ENCODE peak calls at places on chromosomes 4 and X, in five cellular contexts. One of them, this sample, is unnamed. For H3K27me3, the result is how much of the 10 kb centered on the place peaks cover.

GRCh38 chr4:118994030-118994429 is 105.4 kb downstream of the SYNPO2 start:
- DNase-seq in mesenchymal stem cell: peak
- DNase-seq in lower lobe of right lung: no peak
- DNase-seq in SJSA1: no peak
- DNase-seq in MM.1S: no peak
- DNase-seq in this sample: peak

GRCh38 chr4:98027827-98028226 is 115.4 kb downstream of the STPG2 start:
- DNase-seq in mesenchymal stem cell: no peak
- DNase-seq in lower lobe of right lung: no peak
- DNase-seq in SJSA1: no peak
- DNase-seq in MM.1S: no peak
- DNase-seq in this sample: no peak

GRCh38 chr4:78747328-78747946 is 28.7 kb upstream of the BMP2K start:
- DNase-seq in mesenchymal stem cell: no peak
- DNase-seq in lower lobe of right lung: no peak
- DNase-seq in SJSA1: no peak
- DNase-seq in MM.1S: no peak
- DNase-seq in this sample: peak

GRCh38 chr4:86283341-86283740 is 76.5 kb downstream of the MAPK10 start:
- DNase-seq in mesenchymal stem cell: no peak
- DNase-seq in lower lobe of right lung: no peak
- DNase-seq in SJSA1: no peak
- DNase-seq in MM.1S: no peak
- DNase-seq in this sample: no peak

GRCh38 chr4:74654230-74654681 is 140.1 kb downstream of the BTC start:
- DNase-seq in mesenchymal stem cell: no peak
- DNase-seq in lower lobe of right lung: no peak
- DNase-seq in SJSA1: no peak
- DNase-seq in MM.1S: no peak
- DNase-seq in this sample: no peak

GRCh38 chr4:132859929-132860328 is 289.2 kb upstream of the PCDH10 start:
- DNase-seq in mesenchymal stem cell: no peak
- DNase-seq in lower lobe of right lung: no peak
- DNase-seq in SJSA1: no peak
- DNase-seq in MM.1S: no peak
- DNase-seq in this sample: no peak

GRCh38 chrX:15749642-15750610 is 11.9 kb downstream of the CA5B start:
- DNase-seq in mesenchymal stem cell: peak
- DNase-seq in lower lobe of right lung: peak
- DNase-seq in SJSA1: peak
- DNase-seq in MM.1S: peak
- DNase-seq in this sample: no peak

GRCh38 chrX:53456254-53456653 is 22.1 kb upstream of the HSD17B10 start:
- DNase-seq in mesenchymal stem cell: peak
- DNase-seq in lower lobe of right lung: no peak
- DNase-seq in SJSA1: no peak
- DNase-seq in MM.1S: no peak
- DNase-seq in this sample: no peak

GRCh38 chr4:37892641-37893040 is 1.8 kb downstream of the TBC1D1 start:
- DNase-seq in mesenchymal stem cell: no peak
- DNase-seq in lower lobe of right lung: peak
- DNase-seq in SJSA1: no peak
- DNase-seq in MM.1S: peak
- DNase-seq in this sample: no peak

GRCh38 chrX:2351999-2352995 is 148.5 kb downstream of the DHRSX start:
- DNase-seq in mesenchymal stem cell: peak
- DNase-seq in lower lobe of right lung: no peak
- DNase-seq in SJSA1: peak
- DNase-seq in MM.1S: no peak
- DNase-seq in this sample: peak

GRCh38 chrX:40152706-40153334 is 55.1 kb upstream of the BCOR start:
- DNase-seq in mesenchymal stem cell: peak
- DNase-seq in lower lobe of right lung: peak
- DNase-seq in SJSA1: peak
- DNase-seq in MM.1S: no peak
- DNase-seq in this sample: no peak

GRCh38 chr4:163111588-163111987 is 55.1 kb downstream of the NAF1 start:
- DNase-seq in mesenchymal stem cell: peak
- DNase-seq in lower lobe of right lung: no peak
- DNase-seq in SJSA1: no peak
- DNase-seq in MM.1S: no peak
- DNase-seq in this sample: no peak

GRCh38 chrX:153475751-153476281 is 5.4 kb upstream of the HAUS7 start:
- DNase-seq in mesenchymal stem cell: no peak
- DNase-seq in lower lobe of right lung: no peak
- DNase-seq in SJSA1: no peak
- DNase-seq in MM.1S: no peak
- DNase-seq in this sample: no peak

GRCh38 chrX:150935466-150935865 is 37.0 kb upstream of the CD99L2 start:
- DNase-seq in mesenchymal stem cell: no peak
- DNase-seq in lower lobe of right lung: no peak
- DNase-seq in SJSA1: no peak
- DNase-seq in MM.1S: no peak
- DNase-seq in this sample: no peak

GRCh38 chrX:43108828-43109227 is 330.9 kb upstream of the PPP1R2C start:
- DNase-seq in mesenchymal stem cell: no peak
- DNase-seq in lower lobe of right lung: no peak
- DNase-seq in SJSA1: no peak
- DNase-seq in MM.1S: no peak
- DNase-seq in this sample: no peak

GRCh38 chrX:77597090-77597489 is 149.9 kb downstream of the FGF16 start:
- DNase-seq in mesenchymal stem cell: peak
- DNase-seq in lower lobe of right lung: no peak
- DNase-seq in SJSA1: no peak
- DNase-seq in MM.1S: no peak
- DNase-seq in this sample: peak

GRCh38 chr4:110138546-110138945 is 59.9 kb downstream of the ELOVL6 start:
- DNase-seq in mesenchymal stem cell: no peak
- DNase-seq in lower lobe of right lung: no peak
- DNase-seq in SJSA1: no peak
- DNase-seq in MM.1S: no peak
- DNase-seq in this sample: no peak

GRCh38 chr4:99395595-99396364 is 39.4 kb downstream of the ADH7 start:
- DNase-seq in mesenchymal stem cell: peak
- DNase-seq in lower lobe of right lung: no peak
- DNase-seq in SJSA1: no peak
- DNase-seq in MM.1S: no peak
- DNase-seq in this sample: no peak

GRCh38 chr4:35175894-35176293 is 1068.4 kb downstream of the ARAP2 start:
- DNase-seq in mesenchymal stem cell: no peak
- DNase-seq in lower lobe of right lung: no peak
- DNase-seq in SJSA1: no peak
- DNase-seq in MM.1S: no peak
- DNase-seq in this sample: no peak

DNA sequence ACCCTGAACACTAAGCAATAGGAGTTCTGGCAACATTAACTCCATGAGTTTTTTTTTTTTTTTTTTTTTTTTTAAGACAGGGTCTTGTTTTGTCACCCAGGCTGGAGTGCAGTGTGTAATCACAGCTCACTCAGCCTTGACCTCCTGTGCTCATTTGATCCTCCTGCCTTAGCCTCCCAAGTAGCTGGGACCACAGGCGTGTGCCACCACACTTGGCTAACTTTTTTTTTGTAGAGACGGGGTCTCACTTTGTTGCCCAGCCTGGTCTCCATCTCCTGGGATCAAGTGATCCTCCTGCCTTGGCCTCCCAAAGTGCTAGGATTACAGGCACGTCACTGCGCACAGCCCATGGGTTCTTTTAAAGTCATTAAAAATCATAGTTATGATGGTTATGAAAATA is 5.1 kb downstream of the RHOH start:
- DNase-seq in mesenchymal stem cell: no peak
- DNase-seq in lower lobe of right lung: no peak
- DNase-seq in SJSA1: no peak
- DNase-seq in MM.1S: no peak
- DNase-seq in this sample: no peak
- H3K4me3 ChIP-seq in mesenchymal stem cell: no peak
- H3K4me3 ChIP-seq in lower lobe of right lung: no peak
- H3K4me3 ChIP-seq in SJSA1: no peak
- H3K4me3 ChIP-seq in MM.1S: peak
- H3K4me3 ChIP-seq in this sample: no peak

GRCh38 chrX:119997570-119997969 is 54.0 kb upstream of the NKAP start:
- DNase-seq in mesenchymal stem cell: no peak
- DNase-seq in lower lobe of right lung: no peak
- DNase-seq in SJSA1: no peak
- DNase-seq in MM.1S: peak
- DNase-seq in this sample: no peak

GRCh38 chrX:120001787-120002186 is 58.2 kb upstream of the NKAP start:
- DNase-seq in mesenchymal stem cell: no peak
- DNase-seq in lower lobe of right lung: no peak
- DNase-seq in SJSA1: no peak
- DNase-seq in MM.1S: no peak
- DNase-seq in this sample: no peak

GRCh38 chrX:119999087-119999634 is 55.6 kb upstream of the NKAP start:
- DNase-seq in mesenchymal stem cell: no peak
- DNase-seq in lower lobe of right lung: no peak
- DNase-seq in SJSA1: no peak
- DNase-seq in MM.1S: no peak
- DNase-seq in this sample: no peak

GRCh38 chrX:119996600-119997524 is 53.3 kb upstream of the NKAP start:
- DNase-seq in mesenchymal stem cell: no peak
- DNase-seq in lower lobe of right lung: no peak
- DNase-seq in SJSA1: no peak
- DNase-seq in MM.1S: no peak
- DNase-seq in this sample: no peak

DNA sequence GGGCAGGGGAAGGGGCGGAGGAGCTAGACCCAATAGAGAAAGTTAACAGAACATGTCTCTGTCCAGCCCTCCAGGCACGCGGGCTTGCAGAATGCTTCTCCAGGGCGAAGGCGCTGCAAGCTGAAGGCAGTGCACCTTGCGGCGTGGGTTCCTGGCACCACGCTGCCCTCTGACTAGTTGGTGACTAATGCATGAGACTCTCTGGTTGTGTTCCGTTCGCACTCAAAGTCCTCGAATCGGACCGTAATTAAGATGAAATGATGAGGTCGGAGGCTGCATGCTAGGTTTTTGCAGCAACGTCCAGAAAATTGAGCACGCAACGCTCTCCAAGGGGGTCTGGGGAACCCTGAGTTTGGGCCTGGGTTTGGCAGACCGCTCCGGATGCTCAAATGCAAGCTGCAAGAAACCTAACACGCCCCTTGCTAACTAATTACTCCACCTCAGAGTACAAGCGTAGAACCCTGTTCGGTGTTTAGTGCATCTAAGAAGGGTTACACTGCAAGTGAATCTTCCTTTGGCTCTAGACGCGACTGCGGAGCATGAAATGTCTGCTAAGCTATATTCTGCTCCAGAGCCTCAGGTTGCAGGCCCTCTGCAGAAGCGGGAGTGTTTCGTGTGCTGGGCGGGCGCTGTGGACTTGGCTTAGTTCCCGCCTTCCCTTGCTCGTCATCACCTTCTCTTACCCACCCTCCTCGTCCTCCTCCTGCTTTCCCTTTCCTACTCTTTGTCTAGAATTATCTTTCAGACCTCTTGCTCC is 57.1 kb upstream of the NKAP start:
- DNase-seq in mesenchymal stem cell: no peak
- DNase-seq in lower lobe of right lung: no peak
- DNase-seq in SJSA1: no peak
- DNase-seq in MM.1S: no peak
- DNase-seq in this sample: no peak
- H3K27me3 ChIP-seq in mesenchymal stem cell: half or more
- H3K27me3 ChIP-seq in lower lobe of right lung: half or more
- H3K27me3 ChIP-seq in SJSA1: under half
- H3K27me3 ChIP-seq in MM.1S: under half
- H3K27me3 ChIP-seq in this sample: under half

GRCh38 chr4:7009591-7009990 is 33.6 kb upstream of the TADA2B start:
- DNase-seq in mesenchymal stem cell: no peak
- DNase-seq in lower lobe of right lung: no peak
- DNase-seq in SJSA1: no peak
- DNase-seq in MM.1S: no peak
- DNase-seq in this sample: no peak
- H3K27ac ChIP-seq in mesenchymal stem cell: no peak
- H3K27ac ChIP-seq in lower lobe of right lung: no peak
- H3K27ac ChIP-seq in SJSA1: no peak
- H3K27ac ChIP-seq in MM.1S: no peak
- H3K27ac ChIP-seq in this sample: no peak

GRCh38 chr4:183996868-183997267 is 91.8 kb downstream of the STOX2 start:
- DNase-seq in mesenchymal stem cell: peak
- DNase-seq in lower lobe of right lung: no peak
- DNase-seq in SJSA1: no peak
- DNase-seq in MM.1S: no peak
- DNase-seq in this sample: no peak

GRCh38 chr4:183999435-183999834 is 94.3 kb downstream of the STOX2 start:
- DNase-seq in mesenchymal stem cell: no peak
- DNase-seq in lower lobe of right lung: no peak
- DNase-seq in SJSA1: no peak
- DNase-seq in MM.1S: no peak
- DNase-seq in this sample: no peak

GRCh38 chr4:183989931-183990330 is 84.8 kb downstream of the STOX2 start:
- DNase-seq in mesenchymal stem cell: peak
- DNase-seq in lower lobe of right lung: no peak
- DNase-seq in SJSA1: no peak
- DNase-seq in MM.1S: no peak
- DNase-seq in this sample: no peak

GRCh38 chr4:184000457-184001395 is 95.6 kb downstream of the STOX2 start:
- DNase-seq in mesenchymal stem cell: no peak
- DNase-seq in lower lobe of right lung: no peak
- DNase-seq in SJSA1: no peak
- DNase-seq in MM.1S: no peak
- DNase-seq in this sample: no peak

DNA sequence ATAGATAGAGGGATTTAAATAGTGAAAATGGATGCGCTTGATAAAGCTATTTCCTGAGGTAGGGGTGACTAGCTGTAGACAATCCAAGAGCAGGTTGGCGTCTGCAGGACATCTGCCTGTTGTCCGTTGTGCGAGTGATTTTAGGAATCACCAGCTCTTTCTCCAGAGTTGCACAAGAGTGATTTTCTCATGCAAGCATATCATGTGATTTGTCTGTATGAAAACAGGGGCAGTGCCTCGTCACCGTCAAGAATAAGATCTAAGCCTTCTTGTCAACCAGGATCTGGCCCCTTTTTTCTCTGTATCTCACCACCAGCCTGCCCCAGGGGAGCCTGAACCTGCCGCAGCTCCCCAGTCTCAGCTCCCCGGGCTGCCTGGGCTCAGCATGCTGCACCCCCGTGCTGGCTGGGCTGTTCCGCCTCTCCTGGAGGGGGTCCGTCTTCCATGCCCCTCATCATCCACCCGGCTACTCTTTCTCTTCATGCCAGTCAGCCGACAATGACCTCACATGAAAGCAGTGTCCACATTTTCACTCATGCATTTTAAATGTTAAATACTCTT is 90.5 kb downstream of the STOX2 start:
- DNase-seq in mesenchymal stem cell: peak
- DNase-seq in lower lobe of right lung: no peak
- DNase-seq in SJSA1: no peak
- DNase-seq in MM.1S: no peak
- DNase-seq in this sample: no peak
- H3K4me3 ChIP-seq in mesenchymal stem cell: no peak
- H3K4me3 ChIP-seq in lower lobe of right lung: no peak
- H3K4me3 ChIP-seq in SJSA1: no peak
- H3K4me3 ChIP-seq in MM.1S: no peak
- H3K4me3 ChIP-seq in this sample: no peak

GRCh38 chr4:182593864-182594263 is 323.3 kb downstream of the DCTD start:
- DNase-seq in mesenchymal stem cell: no peak
- DNase-seq in lower lobe of right lung: no peak
- DNase-seq in SJSA1: no peak
- DNase-seq in MM.1S: no peak
- DNase-seq in this sample: no peak
- H3K27me3 ChIP-seq in mesenchymal stem cell: under half
- H3K27me3 ChIP-seq in lower lobe of right lung: under half
- H3K27me3 ChIP-seq in SJSA1: under half
- H3K27me3 ChIP-seq in MM.1S: under half
- H3K27me3 ChIP-seq in this sample: under half

GRCh38 chr4:40721730-40722171 is 28.0 kb upstream of the NSUN7 start:
- DNase-seq in mesenchymal stem cell: peak
- DNase-seq in lower lobe of right lung: no peak
- DNase-seq in SJSA1: no peak
- DNase-seq in MM.1S: no peak
- DNase-seq in this sample: no peak
- H3K27ac ChIP-seq in mesenchymal stem cell: no peak
- H3K27ac ChIP-seq in lower lobe of right lung: peak
- H3K27ac ChIP-seq in SJSA1: no peak
- H3K27ac ChIP-seq in MM.1S: no peak
- H3K27ac ChIP-seq in this sample: no peak

This sample was measured in AG04450.